ENCODE peak calls at places on chromosome 3, in eight cellular contexts. M is fibroblast of villous mesenchyme; F is left lung; B is RWPE1; Q is HL-60; R is CD4-positive, alpha-beta T cell; U is GM10248; G is body of pancreas. S is an unnamed sample.

GRCh38 chr3:145058483-145058882 is 1086.9 kb downstream of the DIPK2A start:
- DNase-seq in M (no peak), G (no peak), Q (peak), R (no peak), F (no peak), B (no peak), U (no peak), S (no peak)

GRCh38 chr3:155018621-155019330 is 61.3 kb upstream of the MME start:
- DNase-seq in M (peak), F (no peak), G (no peak), R (no peak), U (no peak), B (peak), Q (peak), S (no peak)

GRCh38 chr3:43327184-43327950 is 41.0 kb downstream of the SNRK start:
- DNase-seq in Q (no peak), M (peak), R (no peak), F (no peak), U (no peak), G (no peak), B (no peak), S (no peak)

GRCh38 chr3:120410541-120410940 is 40.3 kb downstream of the FSTL1 start:
- DNase-seq in U (no peak), B (no peak), Q (no peak), G (no peak), M (no peak), F (no peak), R (no peak), S (no peak)

GRCh38 chr3:9098716-9099675 is 135.7 kb upstream of the RAD18 start:
- DNase-seq in R (no peak), F (no peak), M (no peak), Q (no peak), U (no peak), B (no peak), G (no peak), S (no peak)

GRCh38 chr3:69236808-69237707 is 114.7 kb upstream of the LMOD3 start:
- DNase-seq in F (no peak), R (no peak), G (no peak), U (no peak), Q (no peak), B (no peak), M (no peak), S (no peak)

GRCh38 chr3:59678042-59678707 is 628.4 kb upstream of the CFAP20DC start:
- DNase-seq in R (no peak), F (peak), M (no peak), Q (no peak), B (no peak), G (no peak), U (no peak), S (no peak)

GRCh38 chr3:114528517-114528916 is 234.7 kb downstream of the TIGIT start:
- DNase-seq in G (no peak), F (no peak), U (no peak), B (no peak), R (no peak), Q (no peak), M (no peak), S (no peak)

GRCh38 chr3:135229018-135229495 is 434.0 kb downstream of the EPHB1 start:
- DNase-seq in R (no peak), F (no peak), B (no peak), Q (no peak), M (no peak), U (no peak), G (peak), S (no peak)

GRCh38 chr3:186664506-186664905 is 1.3 kb upstream of the HRG start:
- DNase-seq in B (no peak), M (no peak), Q (no peak), R (no peak), G (no peak), U (no peak), F (no peak), S (no peak)

GRCh38 chr3:161395613-161396012 is 24.3 kb upstream of the SPTSSB start:
- DNase-seq in R (no peak), Q (no peak), B (no peak), F (no peak), U (no peak), M (no peak), G (no peak), S (no peak)

GRCh38 chr3:27756877-27757276 is 34.8 kb upstream of the EOMES start:
- DNase-seq in B (peak), U (no peak), R (no peak), F (no peak), M (no peak), G (no peak), Q (no peak), S (no peak)

GRCh38 chr3:193997228-193998192 is 138.4 kb upstream of the HES1 start:
- DNase-seq in U (no peak), M (peak), F (no peak), Q (no peak), G (no peak), B (no peak), R (no peak), S (no peak)

GRCh38 chr3:52084954-52085730 is 28.8 kb upstream of the DUSP7 start:
- DNase-seq in U (no peak), R (no peak), F (peak), G (no peak), B (no peak), M (no peak), Q (no peak), S (peak)
- TF ChIP-seq CTCF in U (no peak), R (no peak), F (no peak), G (no peak), B (no peak), M (no peak), Q (no peak), S (no peak)

GRCh38 chr3:98824256-98824655 is 61.1 kb downstream of the ST3GAL6 start:
- DNase-seq in Q (no peak), R (no peak), B (no peak), U (no peak), M (no peak), G (no peak), F (peak), S (no peak)
- TF ChIP-seq CTCF in Q (no peak), R (no peak), B (no peak), U (no peak), M (peak), G (no peak), F (no peak), S (peak)

DNA sequence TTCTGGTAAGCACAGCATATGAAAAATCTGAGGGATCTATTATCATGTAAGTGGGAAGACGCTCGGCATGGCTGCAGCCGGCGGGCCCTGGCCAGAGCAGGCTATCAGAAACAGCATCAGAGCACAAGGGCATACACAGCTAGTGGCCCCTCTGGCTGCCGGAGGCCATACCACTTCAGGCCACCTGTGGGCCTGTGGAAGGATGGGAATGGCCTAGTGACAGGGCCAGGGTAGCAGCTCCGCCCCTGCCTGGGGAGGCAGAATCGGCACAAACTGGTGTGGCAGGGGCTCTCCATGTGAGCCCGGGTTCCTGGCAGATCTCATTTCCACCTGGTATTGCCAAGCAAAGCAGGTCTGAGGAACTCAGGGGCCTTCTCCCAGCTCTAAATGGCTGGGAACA is 46.4 kb downstream of the SH3BP5 start:
- DNase-seq in M (no peak), G (no peak), U (no peak), Q (no peak), R (no peak), F (peak), B (no peak), S (no peak)
- TF ChIP-seq CTCF in M (no peak), G (no peak), U (no peak), Q (no peak), R (no peak), F (no peak), B (no peak), S (no peak)

GRCh38 chr3:129161860-129162271 is 1.0 kb upstream of the ISY1 start:
- DNase-seq in R (no peak), F (no peak), U (no peak), Q (no peak), B (peak), M (peak), G (peak), S (no peak)
- TF ChIP-seq CTCF in R (peak), F (no peak), U (no peak), Q (no peak), B (peak), M (no peak), G (no peak), S (peak)

S was measured in chondrocyte.